ENCODE peak calls at places on chromosome 21, in five cellular contexts. M is T-helper 9 cell, J is cardiac fibroblast, R is AG08396, L is left colon. I is an unnamed sample.

GRCh38 chr21:29443398-29444010 is 144.8 kb downstream of the BACH1 start:
- DNase-seq in J (peak; percentile 38), M (no peak), R (no peak), L (no peak), I (no peak)

GRCh38 chr21:39330001-39330400 is 16.6 kb upstream of the BRWD1 start:
- DNase-seq in J (no peak), M (no peak), L (no peak), R (no peak), I (no peak)

GRCh38 chr21:32929633-32930038 is 96.1 kb upstream of the OLIG2 start:
- DNase-seq in J (no peak), R (no peak), M (no peak), L (no peak), I (no peak)

GRCh38 chr21:41703857-41704501 is 62.9 kb downstream of the RIPK4 start:
- DNase-seq in J (no peak), M (no peak), R (no peak), L (peak; percentile 93), I (no peak)

GRCh38 chr21:42190492-42190875 is 28.5 kb upstream of the ABCG1 start:
- DNase-seq in M (no peak), J (no peak), L (no peak), R (no peak), I (no peak)

GRCh38 chr21:45255381-45256020 is 32.2 kb downstream of the POFUT2 start:
- DNase-seq in R (no peak), L (peak; percentile 47), J (no peak), M (peak; percentile 25), I (no peak)

GRCh38 chr21:34017127-34017961 is 56.0 kb upstream of the MRPS6 start:
- DNase-seq in M (no peak), J (peak; percentile 39), R (peak; percentile 28), L (no peak), I (no peak)

GRCh38 chr21:25342811-25343210 is 264.5 kb downstream of the MRPL39 start:
- DNase-seq in M (no peak), J (peak; percentile 29), R (no peak), L (no peak), I (no peak)

GRCh38 chr21:43362306-43362927 is 64.5 kb downstream of the SIK1 start:
- DNase-seq in J (peak; percentile 63), M (peak; percentile 74), R (peak; percentile 72), L (peak; percentile 64), I (no peak)

GRCh38 chr21:15446193-15446592 is 283.6 kb upstream of the USP25 start:
- DNase-seq in M (no peak), L (no peak), J (no peak), R (no peak), I (no peak)

GRCh38 chr21:30646904-30647303 is 4.2 kb downstream of the KRTAP20-3 start:
- DNase-seq in M (no peak), L (no peak), R (no peak), J (no peak), I (no peak)

GRCh38 chr21:34189506-34189905 is 116.1 kb downstream of the MRPS6 start:
- DNase-seq in R (no peak), M (no peak), L (no peak), J (no peak), I (no peak)

GRCh38 chr21:35179990-35180557 is 131.0 kb upstream of the RUNX1 start:
- DNase-seq in L (no peak), R (peak; percentile 33), J (peak; percentile 61), M (no peak), I (no peak)

GRCh38 chr21:37006521-37007291 is at the start of gene RIPPLY3:
- DNase-seq in R (no peak), J (peak; percentile 16), M (no peak), L (no peak), I (no peak)

GRCh38 chr21:45301521-45302081 is 13.9 kb upstream of the POFUT2 start:
- DNase-seq in M (no peak), J (no peak), R (no peak), L (peak; percentile 25), I (no peak)

GRCh38 chr21:38433516-38433915 is 64.8 kb downstream of the ERG start:
- DNase-seq in M (no peak), R (no peak), L (no peak), J (no peak), I (no peak)

GRCh38 chr21:39016740-39017315 is 166.4 kb downstream of the PSMG1 start:
- DNase-seq in L (no peak), R (no peak), J (no peak), M (no peak), I (no peak)

GRCh38 chr21:42414928-42415769 is 11.4 kb downstream of the UBASH3A start:
- DNase-seq in L (peak; percentile 35), R (no peak), M (peak; percentile 84), J (peak; percentile 7), I (no peak)

GRCh38 chr21:45819478-45820170 is 161.9 kb upstream of the COL6A1 start:
- DNase-seq in L (no peak), M (no peak), R (no peak), J (no peak), I (no peak)

GRCh38 chr21:35663856-35664606 is 396.3 kb downstream of the SETD4 start:
- DNase-seq in J (no peak), M (no peak), L (no peak), R (no peak), I (no peak)

GRCh38 chr21:37496972-37497371 is 130.4 kb downstream of the DYRK1A start:
- DNase-seq in M (no peak), R (no peak), J (peak; percentile 36), L (no peak), I (no peak)

GRCh38 chr21:37079211-37079824 is 6.3 kb downstream of the TTC3 start:
- DNase-seq in M (no peak), J (no peak), R (no peak), L (no peak), I (no peak)

GRCh38 chr21:38306833-38307232 is 50.0 kb downstream of the KCNJ15 start:
- DNase-seq in R (no peak), L (no peak), J (peak; percentile 93), M (no peak), I (no peak)

GRCh38 chr21:31397515-31397926 is 53.5 kb upstream of the TIAM1 start:
- DNase-seq in R (no peak), M (no peak), L (no peak), J (peak; percentile 23), I (no peak)

GRCh38 chr21:44829507-44830092 is 11.7 kb upstream of the SUMO3 start:
- DNase-seq in R (no peak), M (no peak), J (no peak), L (no peak), I (no peak)

GRCh38 chr21:40736145-40736544 is 110.8 kb downstream of the DSCAM start:
- DNase-seq in R (no peak), L (no peak), J (no peak), M (no peak), I (no peak)

GRCh38 chr21:45292399-45293213 is 4.9 kb upstream of the POFUT2 start:
- DNase-seq in J (peak; percentile 93), L (peak; percentile 77), R (peak; percentile 89), M (peak; percentile 64), I (peak; percentile 83)

GRCh38 chr21:29228306-29228705 is 70.4 kb upstream of the BACH1 start:
- DNase-seq in M (no peak), R (no peak), L (no peak), J (peak; percentile 17), I (no peak)

GRCh38 chr21:41135715-41136114 is 32.2 kb upstream of the BACE2 start:
- DNase-seq in L (no peak), J (no peak), R (no peak), M (no peak), I (no peak)

GRCh38 chr21:45543710-45544448 is 1.6 kb upstream of the SLC19A1 start:
- DNase-seq in R (no peak), J (no peak), M (no peak), L (peak; percentile 24), I (peak; percentile 27)

GRCh38 chr21:36450511-36450910 is 29.4 kb downstream of the CLDN14 start:
- DNase-seq in R (no peak), L (no peak), M (no peak), J (peak; percentile 51), I (no peak)

GRCh38 chr21:36208326-36209013 is 51.8 kb downstream of the DOP1B start:
- DNase-seq in R (no peak), L (no peak), J (no peak), M (no peak), I (no peak)

GRCh38 chr21:26572026-26572425 is 1.1 kb downstream of the CYYR1 start:
- DNase-seq in L (no peak), R (no peak), J (no peak), M (no peak), I (no peak)

GRCh38 chr21:32728455-32729237 is 833 bp upstream of the SYNJ1 start:
- DNase-seq in J (no peak), R (no peak), M (no peak), L (no peak), I (no peak)

GRCh38 chr21:14603202-14603601 is 57.1 kb upstream of the SAMSN1 start:
- DNase-seq in M (no peak), J (peak; percentile 51), L (no peak), R (peak; percentile 1), I (no peak)

GRCh38 chr21:43266534-43266933 is 97.7 kb downstream of the CRYAA start:
- DNase-seq in J (peak; percentile 64), L (no peak), R (no peak), M (no peak), I (no peak)

I was measured in lung.